ENCODE peak calls at places on chromosomes 13 and 19, in four cellular contexts. E, O, V and S are unnamed samples.

GRCh38 chr13:99197257-99197651 is 3.4 kb upstream of the UBAC2 start:
- DNase-seq in E (no peak), O (no peak), V (no peak), S (no peak)

GRCh38 chr13:113741101-113741731 is 17.8 kb upstream of the TMEM255B start:
- DNase-seq in E (no peak), O (no peak), V (no peak), S (no peak)

GRCh38 chr13:21550918-21551317 is 53.1 kb downstream of the MICU2 start:
- DNase-seq in E (no peak), O (no peak), V (no peak), S (no peak)

GRCh38 chr13:35512271-35512920 is 35.9 kb upstream of the MAB21L1 start:
- DNase-seq in E (peak; percentile 94), O (no peak), V (peak; percentile 66), S (peak; percentile 28)

GRCh38 chr13:105991622-105992254 is 543.7 kb downstream of the EFNB2 start:
- DNase-seq in E (peak; percentile 93), O (no peak), V (no peak), S (no peak)

GRCh38 chr13:63190742-63191141 is 1775.1 kb upstream of the PCDH20 start:
- DNase-seq in E (no peak), O (no peak), V (no peak), S (peak; percentile 69)

GRCh38 chr19:44643605-44644390 is at the start of gene PVR:
- DNase-seq in E (no peak), O (peak; percentile 58), V (no peak), S (peak; percentile 50)

GRCh38 chr13:53144826-53145225 is 116.2 kb downstream of the OLFM4 start:
- DNase-seq in E (no peak), O (no peak), V (no peak), S (no peak)

GRCh38 chr19:9935409-9936062 is 779 bp downstream of the OLFM2 start:
- DNase-seq in E (no peak), O (no peak), V (no peak), S (no peak)

GRCh38 chr13:23701646-23702045 is 131.4 kb downstream of the TNFRSF19 start:
- DNase-seq in E (peak; percentile 100), O (no peak), V (no peak), S (no peak)

GRCh38 chr13:80690208-80690607 is 349.3 kb upstream of the SPRY2 start:
- DNase-seq in E (no peak), O (no peak), V (no peak), S (no peak)

GRCh38 chr13:99823961-99824360 is 147.6 kb downstream of the ZIC5 start:
- DNase-seq in E (no peak), O (no peak), V (no peak), S (no peak)

GRCh38 chr19:31505596-31505910 is 156.3 kb upstream of the TSHZ3 start:
- DNase-seq in E (no peak), O (no peak), V (no peak), S (no peak)

GRCh38 chr19:39833464-39834286 is at the start of gene DYRK1B:
- DNase-seq in E (peak; percentile 92), O (peak; percentile 98), V (peak; percentile 78), S (peak; percentile 91)

GRCh38 chr13:21413013-21413412 is 46.1 kb downstream of the ZDHHC20 start:
- DNase-seq in E (no peak), O (no peak), V (no peak), S (no peak)

GRCh38 chr13:21138561-21138960 is 37.8 kb downstream of the SKA3 start:
- DNase-seq in E (peak; percentile 32), O (no peak), V (no peak), S (no peak)

GRCh38 chr13:69755101-69755500 is 352.5 kb upstream of the ATXN8OS start:
- DNase-seq in E (no peak), O (no peak), V (no peak), S (no peak)

GRCh38 chr13:33169273-33169980 is 116.1 kb downstream of the STARD13 start:
- DNase-seq in E (peak; percentile 85), O (no peak), V (no peak), S (peak; percentile 65)

GRCh38 chr13:22883961-22884360 is 296.8 kb upstream of the SGCG start:
- DNase-seq in E (no peak), O (no peak), V (no peak), S (no peak)

GRCh38 chr13:52158629-52159158 is 703 bp downstream of the NEK3 start:
- DNase-seq in E (no peak), O (no peak), V (no peak), S (no peak)

GRCh38 chr13:85654227-85654626 is 145.0 kb downstream of the SLITRK6 start:
- DNase-seq in E (no peak), O (no peak), V (no peak), S (no peak)

GRCh38 chr13:24381539-24382265 is 72.3 kb downstream of the C1QTNF9 start:
- DNase-seq in E (peak; percentile 42), O (no peak), V (no peak), S (no peak)

GRCh38 chr19:16888629-16889371 is at the start of gene F2RL3:
- DNase-seq in E (no peak), O (no peak), V (no peak), S (no peak)

GRCh38 chr13:45119469-45119989 is 781 bp upstream of the GTF2F2 start:
- DNase-seq in E (peak; percentile 45), O (no peak), V (no peak), S (no peak)

GRCh38 chr13:45242070-45242469 is 41.2 kb upstream of the KCTD4 start:
- DNase-seq in E (peak; percentile 39), O (no peak), V (no peak), S (no peak)

GRCh38 chr19:48608798-48609263 is 2.3 kb downstream of the SPACA4 start:
- DNase-seq in E (no peak), O (peak; percentile 91), V (no peak), S (no peak)

GRCh38 chr19:6260912-6261636 is 18.7 kb downstream of the MLLT1 start:
- DNase-seq in E (no peak), O (no peak), V (no peak), S (no peak)

GRCh38 chr19:45716314-45717130 is 14.2 kb downstream of the FBXO46 start:
- DNase-seq in E (no peak), O (no peak), V (no peak), S (no peak)

GRCh38 chr13:102977471-102977870 is 88.7 kb downstream of the SLC10A2 start:
- DNase-seq in E (no peak), O (no peak), V (no peak), S (no peak)

GRCh38 chr19:45782820-45783785 is 813 bp upstream of the DMPK start:
- DNase-seq in E (no peak), O (no peak), V (no peak), S (no peak)

GRCh38 chr13:110648848-110649421 is 33.6 kb downstream of the NAXD start:
- DNase-seq in E (no peak), O (no peak), V (no peak), S (no peak)

GRCh38 chr19:5567360-5567970 is at the start of gene TINCR:
- DNase-seq in E (no peak), O (no peak), V (no peak), S (no peak)

GRCh38 chr19:50417138-50417849 is 1.4 kb upstream of the SPIB start:
- DNase-seq in E (no peak), O (no peak), V (no peak), S (no peak)

GRCh38 chr13:59409211-59409610 is 754.5 kb downstream of the DIAPH3 start:
- DNase-seq in E (peak; percentile 49), O (no peak), V (no peak), S (no peak)

GRCh38 chr19:35913589-35913988 is 5.5 kb upstream of the TYROBP start:
- DNase-seq in E (no peak), O (no peak), V (no peak), S (no peak)

GRCh38 chr13:94346261-94347019 is 133.0 kb downstream of the DCT start:
- DNase-seq in E (no peak), O (no peak), V (no peak), S (no peak)